ENCODE peak calls at places on chromosomes 16 and 17, in six cellular contexts. L is heart left ventricle, G is mucosa of descending colon, T is brain microvascular endothelial cell, W is AG10803, R is transverse colon. Y is an unnamed sample.

GRCh38 chr17:34760931-34761500 is 181.6 kb downstream of the TMEM132E start:
- DNase-seq in L (no peak), G (no peak), T (no peak), W (no peak), R (no peak), Y (no peak)

GRCh38 chr17:77208856-77209255 is 68.1 kb downstream of the SEC14L1 start:
- DNase-seq in L (no peak), G (no peak), T (no peak), W (no peak), R (no peak), Y (no peak)

GRCh38 chr16:81261049-81261648 is 22.7 kb downstream of the BCO1 start:
- DNase-seq in L (no peak), G (no peak), T (no peak), W (peak), R (no peak), Y (no peak)

GRCh38 chr16:80369559-80369958 is 171.2 kb upstream of the DYNLRB2 start:
- DNase-seq in L (no peak), G (no peak), T (peak), W (peak), R (peak), Y (no peak)

GRCh38 chr17:73318861-73319260 is 7.1 kb upstream of the CDC42EP4 start:
- DNase-seq in L (no peak), G (no peak), T (no peak), W (no peak), R (no peak), Y (no peak)

GRCh38 chr17:55443904-55444303 is 22.3 kb upstream of the MMD start:
- DNase-seq in L (no peak), G (no peak), T (no peak), W (no peak), R (no peak), Y (no peak)

GRCh38 chr17:39668141-39668924 is at the start of gene PNMT:
- DNase-seq in L (peak), G (peak), T (peak), W (peak), R (peak), Y (no peak)

GRCh38 chr16:27225536-27226360 is 22.4 kb downstream of the KDM8 start:
- DNase-seq in L (no peak), G (peak), T (no peak), W (no peak), R (peak), Y (peak)

GRCh38 chr17:14506364-14506763 is 205.5 kb downstream of the HS3ST3B1 start:
- DNase-seq in L (no peak), G (no peak), T (no peak), W (no peak), R (no peak), Y (no peak)

GRCh38 chr17:4110152-4110551 is 32.7 kb downstream of the ZZEF1 start:
- DNase-seq in L (no peak), G (no peak), T (no peak), W (peak), R (no peak), Y (no peak)

GRCh38 chr16:81450783-81451491 is 6.3 kb downstream of the CMIP start:
- DNase-seq in L (no peak), G (no peak), T (no peak), W (no peak), R (no peak), Y (no peak)

DNA sequence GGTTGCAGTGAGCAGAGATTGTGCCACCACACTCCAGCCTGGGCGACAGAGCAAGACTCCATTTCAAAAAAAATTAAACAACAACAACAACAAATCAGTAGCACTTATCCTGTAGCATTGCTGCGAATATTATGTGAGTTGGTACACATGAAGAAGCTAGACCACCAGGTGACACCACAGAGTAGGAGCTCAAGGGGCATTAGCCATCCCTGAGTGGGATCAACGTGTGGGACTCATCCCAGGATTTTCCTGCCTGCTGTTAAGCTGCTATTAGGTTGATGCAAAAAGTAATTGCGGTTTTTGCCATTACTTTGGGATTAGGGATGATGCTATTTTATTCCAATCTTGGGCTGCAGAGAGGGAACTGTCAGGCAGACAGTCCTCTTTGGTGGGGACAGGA is 47.2 kb downstream of the OTOA start:
- DNase-seq in L (no peak), G (no peak), T (no peak), W (no peak), R (no peak), Y (no peak)
- TF ChIP-seq CTCF in L (no peak), G (no peak), T (peak), W (no peak), R (no peak), Y (no peak)

DNA sequence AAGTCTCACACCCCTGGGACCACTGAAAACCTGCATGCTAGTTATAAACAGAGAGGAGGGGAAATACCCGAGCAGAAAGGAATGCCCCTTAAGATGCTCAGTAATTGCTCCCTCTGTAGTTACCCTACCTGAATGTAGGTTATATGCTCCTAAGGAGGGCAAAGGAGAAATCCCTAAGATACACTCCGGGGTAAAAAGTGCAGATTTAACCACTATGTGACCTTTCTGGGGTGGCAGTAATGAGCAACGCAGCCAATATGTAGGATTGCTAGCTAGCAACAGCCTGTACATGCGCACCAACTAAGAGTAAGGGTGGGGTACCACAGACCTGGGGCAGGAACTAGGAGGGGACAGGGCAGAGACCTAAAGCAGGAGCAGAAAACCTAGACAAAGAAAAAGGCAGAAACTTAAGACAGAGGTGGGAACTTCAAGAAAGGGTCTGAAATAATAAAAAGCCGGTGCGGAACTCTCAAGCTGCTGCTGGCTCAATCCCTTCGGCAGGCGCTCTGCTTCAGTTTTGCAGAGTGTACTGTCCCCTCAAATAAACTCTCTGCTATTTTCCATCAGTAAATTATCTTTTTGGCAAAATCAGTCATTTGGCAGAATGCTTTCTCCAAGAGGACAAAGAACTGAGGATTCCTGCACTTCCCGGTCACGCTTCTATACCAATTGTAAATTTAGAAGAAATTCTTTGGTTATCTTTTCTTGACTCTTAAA is 823.8 kb downstream of the CDH11 start:
- DNase-seq in L (no peak), G (no peak), T (no peak), W (no peak), R (no peak), Y (no peak)
- TF ChIP-seq CTCF in L (no peak), G (no peak), T (no peak), W (no peak), R (no peak), Y (no peak)

GRCh38 chr16:35386619-35387018 is 1927.2 kb downstream of the TP53TG3F start:
- DNase-seq in L (no peak), G (no peak), T (no peak), W (no peak), R (no peak), Y (no peak)

DNA sequence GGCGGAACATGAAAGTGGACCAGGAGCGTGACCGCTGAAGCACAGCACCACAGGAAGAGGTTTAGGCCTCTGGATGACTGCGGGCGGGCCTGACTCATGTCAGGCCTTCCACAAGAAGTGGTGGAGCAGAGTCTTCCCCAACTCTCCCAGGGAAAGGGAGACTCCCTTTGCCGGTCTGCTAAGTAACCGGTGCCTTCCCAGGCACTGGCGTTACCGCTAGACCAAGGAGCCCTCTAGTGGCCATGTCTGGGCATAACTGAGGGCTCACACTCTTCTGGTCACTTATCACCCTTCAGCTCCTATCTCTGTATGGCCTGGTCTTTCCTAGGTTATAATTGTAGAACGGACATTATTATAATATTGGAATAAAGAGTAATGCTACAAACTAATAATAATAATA is 1931.9 kb downstream of the TP53TG3F start:
- DNase-seq in L (peak), G (no peak), T (peak), W (peak), R (no peak), Y (peak)
- TF ChIP-seq CTCF in L (peak), G (no peak), T (peak), W (peak), R (peak), Y (peak)

GRCh38 chr17:81057079-81057730 is 22.3 kb downstream of the BAIAP2 start:
- DNase-seq in L (peak), G (peak), T (no peak), W (no peak), R (peak), Y (no peak)
- TF ChIP-seq CTCF in L (no peak), G (no peak), T (no peak), W (no peak), R (no peak), Y (no peak)

GRCh38 chr17:81558941-81559806 is 7.0 kb upstream of the FAAP100 start:
- DNase-seq in L (peak), G (no peak), T (no peak), W (no peak), R (no peak), Y (no peak)
- TF ChIP-seq CTCF in L (peak), G (no peak), T (peak), W (peak), R (no peak), Y (peak)

GRCh38 chr16:47995354-47995753 is 160.4 kb downstream of the ABCC12 start:
- DNase-seq in L (no peak), G (no peak), T (no peak), W (no peak), R (no peak), Y (no peak)
- TF ChIP-seq CTCF in L (no peak), G (no peak), T (peak), W (peak), R (no peak), Y (no peak)

Y was measured in chondrocyte.